ENCODE peak calls at places on chromosomes 11 and 22, in four cellular contexts. V is GM23338; D is activated CD8-positive, alpha-beta T cell treated with anti-CD3 and anti-CD28 coated beads for 36 hours; F is astrocyte of the spinal cord. K is an unnamed sample.

GRCh38 chr11:25838918-25839611 is 492.9 kb upstream of the ANO3 start:
- DNase-seq in V (peak), D (no peak), F (no peak), K (no peak)

GRCh38 chr11:20376162-20376561 is 11.4 kb upstream of the PRMT3 start:
- DNase-seq in V (no peak), D (no peak), F (no peak), K (no peak)

GRCh38 chr22:35995772-35996171 is 32.9 kb downstream of the RBFOX2 start:
- DNase-seq in V (no peak), D (no peak), F (peak), K (no peak)

GRCh38 chr11:33859306-33859705 is 32.6 kb downstream of the LMO2 start:
- DNase-seq in V (no peak), D (no peak), F (no peak), K (no peak)

GRCh38 chr22:27990879-27991278 is 71.8 kb upstream of the PITPNB start:
- DNase-seq in V (peak), D (peak), F (peak), K (peak)

GRCh38 chr11:29018631-29019030 is 910.4 kb downstream of the METTL15 start:
- DNase-seq in V (no peak), D (no peak), F (peak), K (no peak)

GRCh38 chr22:23922921-23923320 is 28.7 kb downstream of the MIF start:
- DNase-seq in V (no peak), D (no peak), F (no peak), K (no peak)

GRCh38 chr22:29114392-29114791 is 41.6 kb downstream of the KREMEN1 start:
- DNase-seq in V (no peak), D (no peak), F (no peak), K (no peak)

GRCh38 chr11:72700026-72700610 is 25.9 kb upstream of the PDE2A start:
- DNase-seq in V (no peak), D (no peak), F (peak), K (peak)

GRCh38 chr11:11978792-11979486 is 29.5 kb downstream of the DKK3 start:
- DNase-seq in V (no peak), D (no peak), F (peak), K (peak)

GRCh38 chr11:1564535-1565172 is 7.4 kb downstream of the DUSP8 start:
- DNase-seq in V (peak), D (no peak), F (peak), K (peak)

GRCh38 chr11:41836426-41836825 is 377.0 kb upstream of the LRRC4C start:
- DNase-seq in V (no peak), D (no peak), F (no peak), K (no peak)

GRCh38 chr11:120518356-120518755 is 6.8 kb downstream of the GRIK4 start:
- DNase-seq in V (no peak), D (no peak), F (no peak), K (no peak)

GRCh38 chr11:128412847-128413791 is 174.2 kb downstream of the ETS1 start:
- DNase-seq in V (no peak), D (no peak), F (no peak), K (no peak)

GRCh38 chr11:107583629-107584195 is 7.2 kb upstream of the ELMOD1 start:
- DNase-seq in V (no peak), D (no peak), F (no peak), K (no peak)

GRCh38 chr22:39627865-39628562 is 57.5 kb downstream of the CACNA1I start:
- DNase-seq in V (no peak), D (no peak), F (no peak), K (no peak)

GRCh38 chr11:119091083-119091650 is 6.5 kb downstream of the HMBS start:
- DNase-seq in V (no peak), D (no peak), F (no peak), K (no peak)

GRCh38 chr11:73818838-73819237 is 31.2 kb downstream of the MRPL48 start:
- DNase-seq in V (peak), D (no peak), F (peak), K (no peak)

GRCh38 chr11:75279273-75279672 is 38.7 kb downstream of the TPBGL start:
- DNase-seq in V (peak), D (peak), F (no peak), K (peak)

GRCh38 chr22:22848364-22848866 is 39.2 kb upstream of the IGLL5 start:
- DNase-seq in V (peak), D (peak), F (peak), K (peak)

GRCh38 chr11:1226981-1227550 is 4.2 kb downstream of the MUC5B start:
- DNase-seq in V (peak), D (no peak), F (no peak), K (peak)

GRCh38 chr22:30602049-30602448 is 4.9 kb upstream of the TCN2 start:
- DNase-seq in V (peak), D (peak), F (peak), K (peak)

GRCh38 chr22:49968831-49969661 is 8.5 kb downstream of the PIM3 start:
- DNase-seq in V (no peak), D (no peak), F (no peak), K (peak)

GRCh38 chr22:36641902-36642640 is 61.5 kb downstream of the CACNG2 start:
- DNase-seq in V (no peak), D (peak), F (no peak), K (no peak)

GRCh38 chr11:46676436-46677158 is 23.8 kb downstream of the ARHGAP1 start:
- DNase-seq in V (no peak), D (no peak), F (no peak), K (no peak)

GRCh38 chr11:134638796-134639540 is 226.9 kb upstream of the B3GAT1 start:
- DNase-seq in V (no peak), D (no peak), F (no peak), K (peak)

GRCh38 chr22:39859903-39860588 is 33.5 kb downstream of the ENTHD1 start:
- DNase-seq in V (no peak), D (no peak), F (no peak), K (no peak)

GRCh38 chr22:33919591-33920501 is at the start of gene LARGE1:
- DNase-seq in V (peak), D (no peak), F (no peak), K (peak)

GRCh38 chr11:15201586-15201985 is 86.9 kb downstream of the INSC start:
- DNase-seq in V (no peak), D (no peak), F (no peak), K (peak)

GRCh38 chr11:69169479-69169878 is 13.7 kb downstream of the SMIM38 start:
- DNase-seq in V (no peak), D (no peak), F (no peak), K (no peak)

GRCh38 chr11:118230088-118230487 is 5.3 kb upstream of the JAML start:
- DNase-seq in V (no peak), D (peak), F (no peak), K (no peak)

GRCh38 chr22:36220457-36220921 is 18.8 kb downstream of the APOL2 start:
- DNase-seq in V (peak), D (no peak), F (peak), K (peak)

GRCh38 chr11:12845739-12846358 is 163.3 kb upstream of the RASSF10 start:
- DNase-seq in V (peak), D (no peak), F (peak), K (peak)

GRCh38 chr22:30821381-30821780 is 126.7 kb downstream of the OSBP2 start:
- DNase-seq in V (no peak), D (no peak), F (no peak), K (no peak)

GRCh38 chr11:15816270-15816871 is 540.0 kb downstream of the SOX6 start:
- DNase-seq in V (no peak), D (peak), F (peak), K (no peak)

GRCh38 chr11:35236667-35237003 is 97.7 kb downstream of the CD44 start:
- DNase-seq in V (no peak), D (no peak), F (peak), K (no peak)

GRCh38 chr11:11078344-11078743 is 220.5 kb upstream of the ZBED5 start:
- DNase-seq in V (peak), D (no peak), F (peak), K (no peak)

GRCh38 chr11:56663386-56663785 is at the start of gene OR5AR1:
- DNase-seq in V (no peak), D (no peak), F (no peak), K (no peak)

GRCh38 chr11:7534030-7534378 is 20.2 kb downstream of the PPFIBP2 start:
- DNase-seq in V (no peak), D (no peak), F (no peak), K (no peak)

GRCh38 chr11:7538466-7539454 is 25.0 kb downstream of the PPFIBP2 start:
- DNase-seq in V (no peak), D (no peak), F (no peak), K (no peak)

GRCh38 chr11:7538023-7538422 is 24.2 kb downstream of the PPFIBP2 start:
- DNase-seq in V (no peak), D (peak), F (no peak), K (no peak)

GRCh38 chr11:7537260-7537659 is 23.5 kb downstream of the PPFIBP2 start:
- DNase-seq in V (no peak), D (no peak), F (no peak), K (no peak)

GRCh38 chr11:7536102-7536501 is 22.3 kb downstream of the PPFIBP2 start:
- DNase-seq in V (peak), D (peak), F (no peak), K (peak)
- TF ChIP-seq CTCF in V (peak), D (no peak), F (no peak), K (peak)

DNA sequence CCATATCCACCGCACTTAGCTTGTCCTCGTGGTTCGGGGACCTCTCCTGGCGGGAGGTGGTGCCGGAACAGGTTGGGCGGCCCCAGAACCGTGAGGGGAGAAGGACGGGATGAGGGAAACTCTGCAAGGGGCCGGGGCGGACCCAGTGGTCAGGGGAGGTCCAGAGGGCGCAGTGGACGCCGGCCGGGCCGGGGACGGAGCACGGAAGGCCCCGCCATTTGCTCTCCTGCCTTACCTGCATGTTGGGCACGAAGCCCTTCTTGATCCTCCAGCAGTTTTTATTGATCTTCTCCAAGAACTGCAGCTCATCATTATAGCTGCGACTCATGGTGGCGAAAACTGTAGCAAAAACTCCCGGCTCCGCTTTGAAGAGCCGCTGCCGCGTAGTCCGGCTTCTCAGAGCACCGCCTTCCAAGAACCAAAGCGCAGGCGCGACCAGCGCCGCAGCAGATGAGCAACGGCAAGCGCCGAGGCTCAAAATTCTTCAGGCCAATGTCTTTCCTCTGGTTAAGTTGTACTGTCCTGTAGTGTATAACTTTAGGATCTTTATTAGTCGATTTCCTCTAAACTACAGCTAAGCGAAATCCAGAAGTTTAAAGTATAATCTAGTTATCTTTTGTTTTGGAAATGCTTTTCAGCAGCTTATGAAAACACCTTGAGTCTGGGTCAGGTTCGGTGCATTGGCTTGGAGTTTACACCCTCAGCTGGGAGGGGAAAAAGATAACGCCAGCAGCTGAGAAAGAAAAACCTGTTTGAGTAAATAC is at the start of gene RTCB:
- DNase-seq in V (peak), D (peak), F (peak), K (peak)
- TF ChIP-seq CTCF in V (no peak), D (no peak), F (no peak), K (no peak)

DNA sequence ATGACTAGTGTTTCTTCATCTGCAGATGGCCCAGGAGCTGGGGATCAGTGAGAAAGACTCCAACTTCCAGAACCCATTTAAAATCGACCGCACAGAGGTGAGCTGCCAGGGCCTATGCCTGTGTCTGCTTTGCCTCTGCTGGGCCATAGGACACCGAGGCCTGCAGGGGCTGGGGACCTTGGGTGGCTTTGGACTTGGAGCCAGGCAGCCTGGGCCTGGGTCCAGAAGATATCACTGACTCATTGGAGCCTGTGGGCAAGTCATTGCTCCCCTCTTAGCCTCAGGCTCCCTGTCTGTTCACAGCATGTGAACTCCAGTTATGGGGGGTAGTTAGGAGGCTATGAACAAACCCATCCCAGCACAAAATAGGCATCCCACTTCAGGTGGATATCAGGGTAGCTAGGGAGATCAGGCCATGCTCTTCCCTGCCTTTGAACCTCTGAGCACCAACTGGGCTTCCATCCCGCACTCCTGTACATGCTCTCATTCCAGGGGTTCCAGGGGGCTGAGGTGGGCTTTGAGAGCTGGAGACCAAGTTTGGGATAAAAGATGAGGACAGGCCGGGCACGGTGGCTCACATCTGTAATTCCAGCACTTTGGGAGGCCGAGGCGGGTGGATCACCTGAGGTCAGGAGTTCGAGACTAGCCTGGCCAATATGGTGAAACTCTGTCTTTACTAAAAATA is 13.4 kb downstream of the CCDC134 start:
- DNase-seq in V (no peak), D (no peak), F (no peak), K (no peak)
- TF ChIP-seq CTCF in V (no peak), D (no peak), F (no peak), K (no peak)

GRCh38 chr11:67276821-67277230 is 10.6 kb downstream of the GRK2 start:
- DNase-seq in V (peak), D (peak), F (peak), K (peak)
- TF ChIP-seq CTCF in V (peak), D (peak), F (peak), K (peak)

K was measured in endodermal cell.